ENCODE peak calls at places on chromosomes 2 and 18, in five cellular contexts. One of them, this sample, is unnamed.

GRCh38 chr2:181846840-181847554 is 44.5 kb upstream of the ITPRID2 start:
- DNase-seq in cardiac muscle cell: no peak
- DNase-seq in right lobe of liver: no peak
- DNase-seq in esophagus squamous epithelium: no peak
- DNase-seq in ovary: no peak
- DNase-seq in this sample: no peak

GRCh38 chr2:131492418-131493198 is 411 bp upstream of the MZT2A start:
- DNase-seq in cardiac muscle cell: peak; percentile 97
- DNase-seq in ovary: peak; percentile 90
- DNase-seq in esophagus squamous epithelium: peak; percentile 74
- DNase-seq in right lobe of liver: peak; percentile 97
- DNase-seq in this sample: peak; percentile 88

GRCh38 chr2:129702773-129703172 is 276.7 kb upstream of the RAB6C start:
- DNase-seq in ovary: no peak
- DNase-seq in cardiac muscle cell: no peak
- DNase-seq in right lobe of liver: no peak
- DNase-seq in esophagus squamous epithelium: no peak
- DNase-seq in this sample: no peak

GRCh38 chr2:108825736-108826135 is 39.2 kb downstream of the CCDC138 start:
- DNase-seq in esophagus squamous epithelium: no peak
- DNase-seq in cardiac muscle cell: no peak
- DNase-seq in ovary: no peak
- DNase-seq in right lobe of liver: no peak
- DNase-seq in this sample: no peak

GRCh38 chr2:112957511-112957910 is 20.3 kb upstream of the IL36G start:
- DNase-seq in ovary: no peak
- DNase-seq in right lobe of liver: no peak
- DNase-seq in cardiac muscle cell: no peak
- DNase-seq in esophagus squamous epithelium: no peak
- DNase-seq in this sample: no peak

GRCh38 chr2:213015387-213016165 is 135.8 kb downstream of the IKZF2 start:
- DNase-seq in cardiac muscle cell: no peak
- DNase-seq in right lobe of liver: no peak
- DNase-seq in esophagus squamous epithelium: no peak
- DNase-seq in ovary: no peak
- DNase-seq in this sample: no peak

GRCh38 chr2:208686665-208687064 is 280.1 kb downstream of the PTH2R start:
- DNase-seq in esophagus squamous epithelium: no peak
- DNase-seq in ovary: no peak
- DNase-seq in cardiac muscle cell: no peak
- DNase-seq in right lobe of liver: no peak
- DNase-seq in this sample: no peak

GRCh38 chr2:168781191-168781818 is 21.1 kb upstream of the NOSTRIN start:
- DNase-seq in right lobe of liver: no peak
- DNase-seq in cardiac muscle cell: no peak
- DNase-seq in esophagus squamous epithelium: no peak
- DNase-seq in ovary: no peak
- DNase-seq in this sample: no peak

GRCh38 chr2:229920011-229920781 is 1.6 kb downstream of the TRIP12 start:
- DNase-seq in cardiac muscle cell: no peak
- DNase-seq in esophagus squamous epithelium: no peak
- DNase-seq in ovary: peak; percentile 33
- DNase-seq in right lobe of liver: no peak
- DNase-seq in this sample: peak; percentile 18

GRCh38 chr18:34632323-34632722 is 77.8 kb upstream of the DTNA start:
- DNase-seq in esophagus squamous epithelium: no peak
- DNase-seq in right lobe of liver: no peak
- DNase-seq in ovary: no peak
- DNase-seq in cardiac muscle cell: no peak
- DNase-seq in this sample: no peak

GRCh38 chr2:222300725-222301295 is 2.0 kb upstream of the PAX3 start:
- DNase-seq in esophagus squamous epithelium: no peak
- DNase-seq in cardiac muscle cell: peak; percentile 52
- DNase-seq in ovary: no peak
- DNase-seq in right lobe of liver: no peak
- DNase-seq in this sample: no peak

GRCh38 chr2:43280994-43281393 is 54.6 kb upstream of the ZFP36L2 start:
- DNase-seq in ovary: no peak
- DNase-seq in esophagus squamous epithelium: no peak
- DNase-seq in right lobe of liver: no peak
- DNase-seq in cardiac muscle cell: no peak
- DNase-seq in this sample: no peak

GRCh38 chr18:59477849-59478248 is 118.8 kb upstream of the LMAN1 start:
- DNase-seq in esophagus squamous epithelium: no peak
- DNase-seq in ovary: no peak
- DNase-seq in right lobe of liver: no peak
- DNase-seq in cardiac muscle cell: no peak
- DNase-seq in this sample: no peak

GRCh38 chr2:196335238-196335637 is 163.9 kb upstream of the STK17B start:
- DNase-seq in ovary: no peak
- DNase-seq in right lobe of liver: no peak
- DNase-seq in esophagus squamous epithelium: no peak
- DNase-seq in cardiac muscle cell: no peak
- DNase-seq in this sample: no peak

GRCh38 chr2:214651451-214651850 is 158.0 kb downstream of the BARD1 start:
- DNase-seq in cardiac muscle cell: no peak
- DNase-seq in esophagus squamous epithelium: no peak
- DNase-seq in right lobe of liver: no peak
- DNase-seq in ovary: no peak
- DNase-seq in this sample: no peak

GRCh38 chr2:136411946-136412345 is 294.0 kb upstream of the CXCR4 start:
- DNase-seq in ovary: no peak
- DNase-seq in esophagus squamous epithelium: no peak
- DNase-seq in right lobe of liver: no peak
- DNase-seq in cardiac muscle cell: no peak
- DNase-seq in this sample: no peak

GRCh38 chr2:60551241-60552095 is 2.0 kb downstream of the BCL11A start:
- DNase-seq in esophagus squamous epithelium: no peak
- DNase-seq in cardiac muscle cell: peak; percentile 54
- DNase-seq in right lobe of liver: peak; percentile 70
- DNase-seq in ovary: peak; percentile 37
- DNase-seq in this sample: no peak

GRCh38 chr2:227568852-227569169 is 29.9 kb upstream of the SCYGR2 start:
- DNase-seq in cardiac muscle cell: no peak
- DNase-seq in right lobe of liver: no peak
- DNase-seq in ovary: no peak
- DNase-seq in esophagus squamous epithelium: no peak
- DNase-seq in this sample: no peak

GRCh38 chr18:71322201-71322600 is 1033.4 kb downstream of the SOCS6 start:
- DNase-seq in ovary: no peak
- DNase-seq in esophagus squamous epithelium: no peak
- DNase-seq in cardiac muscle cell: no peak
- DNase-seq in right lobe of liver: no peak
- DNase-seq in this sample: no peak

GRCh38 chr2:29747786-29748470 is 173.5 kb downstream of the ALK start:
- DNase-seq in cardiac muscle cell: no peak
- DNase-seq in right lobe of liver: no peak
- DNase-seq in ovary: no peak
- DNase-seq in esophagus squamous epithelium: no peak
- DNase-seq in this sample: no peak

GRCh38 chr2:104429978-104430740 is 423.8 kb upstream of the POU3F3 start:
- DNase-seq in right lobe of liver: no peak
- DNase-seq in cardiac muscle cell: no peak
- DNase-seq in ovary: no peak
- DNase-seq in esophagus squamous epithelium: no peak
- DNase-seq in this sample: no peak

GRCh38 chr2:71560286-71561011 is 107.1 kb downstream of the DYSF start:
- DNase-seq in right lobe of liver: peak; percentile 43
- DNase-seq in esophagus squamous epithelium: no peak
- DNase-seq in ovary: no peak
- DNase-seq in cardiac muscle cell: no peak
- DNase-seq in this sample: no peak

GRCh38 chr18:44075038-44075437 is 605.6 kb upstream of the SETBP1 start:
- DNase-seq in esophagus squamous epithelium: no peak
- DNase-seq in cardiac muscle cell: no peak
- DNase-seq in right lobe of liver: no peak
- DNase-seq in ovary: no peak
- DNase-seq in this sample: no peak

DNA sequence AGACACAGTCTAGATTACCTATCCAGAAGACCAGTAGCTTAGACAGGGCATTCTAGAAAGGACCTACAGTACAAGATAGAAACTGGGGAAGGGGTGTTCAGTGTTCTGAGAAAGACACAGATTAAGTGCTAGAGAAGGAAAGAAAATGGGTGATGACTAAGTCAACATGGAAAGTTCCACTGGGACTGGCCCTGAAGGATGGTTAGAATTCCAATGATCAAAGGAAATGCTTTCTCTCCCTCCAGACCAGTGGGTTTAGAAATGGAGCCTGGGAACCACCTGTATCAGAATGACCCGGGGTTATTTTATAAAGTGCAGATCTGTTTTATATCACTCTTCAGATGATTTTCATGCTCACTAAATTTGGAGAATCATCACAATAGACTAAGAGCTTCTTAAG is 5.8 kb upstream of the COLEC12 start:
- DNase-seq in right lobe of liver: no peak
- DNase-seq in esophagus squamous epithelium: no peak
- DNase-seq in cardiac muscle cell: no peak
- DNase-seq in ovary: no peak
- DNase-seq in this sample: no peak
- H3K9me3 ChIP-seq in right lobe of liver: no peaks in the 10 kb centered on the region
- H3K9me3 ChIP-seq in esophagus squamous epithelium: no peaks in the 10 kb centered on the region
- H3K9me3 ChIP-seq in cardiac muscle cell: no peaks in the 10 kb centered on the region
- H3K9me3 ChIP-seq in ovary: no peaks in the 10 kb centered on the region
- H3K9me3 ChIP-seq in this sample: no peaks in the 10 kb centered on the region

DNA sequence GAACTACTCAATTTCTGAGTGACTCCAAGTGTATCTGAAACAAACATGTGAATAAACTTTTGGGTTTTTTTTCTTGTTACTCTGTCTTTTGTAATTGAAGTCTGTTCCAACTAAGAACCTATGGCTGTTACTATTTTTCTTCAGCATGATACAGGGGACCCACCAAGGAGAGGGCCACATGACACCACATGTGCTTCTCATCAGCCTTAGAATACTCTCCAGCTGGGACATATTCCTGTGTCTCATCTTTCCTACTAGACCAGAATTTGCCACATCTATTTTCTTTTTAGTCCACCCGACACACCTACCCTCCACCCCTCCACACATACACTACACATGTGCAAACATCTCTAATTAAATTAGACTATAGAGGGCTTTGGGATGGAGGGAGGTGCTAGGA is 191.7 kb upstream of the NDUFV2 start:
- DNase-seq in ovary: no peak
- DNase-seq in cardiac muscle cell: no peak
- DNase-seq in right lobe of liver: no peak
- DNase-seq in esophagus squamous epithelium: no peak
- DNase-seq in this sample: no peak
- H3K9me3 ChIP-seq in ovary: no peaks in the 10 kb centered on the region
- H3K9me3 ChIP-seq in cardiac muscle cell: no peaks in the 10 kb centered on the region
- H3K9me3 ChIP-seq in right lobe of liver: no peaks in the 10 kb centered on the region
- H3K9me3 ChIP-seq in esophagus squamous epithelium: no peaks in the 10 kb centered on the region
- H3K9me3 ChIP-seq in this sample: no peaks in the 10 kb centered on the region

DNA sequence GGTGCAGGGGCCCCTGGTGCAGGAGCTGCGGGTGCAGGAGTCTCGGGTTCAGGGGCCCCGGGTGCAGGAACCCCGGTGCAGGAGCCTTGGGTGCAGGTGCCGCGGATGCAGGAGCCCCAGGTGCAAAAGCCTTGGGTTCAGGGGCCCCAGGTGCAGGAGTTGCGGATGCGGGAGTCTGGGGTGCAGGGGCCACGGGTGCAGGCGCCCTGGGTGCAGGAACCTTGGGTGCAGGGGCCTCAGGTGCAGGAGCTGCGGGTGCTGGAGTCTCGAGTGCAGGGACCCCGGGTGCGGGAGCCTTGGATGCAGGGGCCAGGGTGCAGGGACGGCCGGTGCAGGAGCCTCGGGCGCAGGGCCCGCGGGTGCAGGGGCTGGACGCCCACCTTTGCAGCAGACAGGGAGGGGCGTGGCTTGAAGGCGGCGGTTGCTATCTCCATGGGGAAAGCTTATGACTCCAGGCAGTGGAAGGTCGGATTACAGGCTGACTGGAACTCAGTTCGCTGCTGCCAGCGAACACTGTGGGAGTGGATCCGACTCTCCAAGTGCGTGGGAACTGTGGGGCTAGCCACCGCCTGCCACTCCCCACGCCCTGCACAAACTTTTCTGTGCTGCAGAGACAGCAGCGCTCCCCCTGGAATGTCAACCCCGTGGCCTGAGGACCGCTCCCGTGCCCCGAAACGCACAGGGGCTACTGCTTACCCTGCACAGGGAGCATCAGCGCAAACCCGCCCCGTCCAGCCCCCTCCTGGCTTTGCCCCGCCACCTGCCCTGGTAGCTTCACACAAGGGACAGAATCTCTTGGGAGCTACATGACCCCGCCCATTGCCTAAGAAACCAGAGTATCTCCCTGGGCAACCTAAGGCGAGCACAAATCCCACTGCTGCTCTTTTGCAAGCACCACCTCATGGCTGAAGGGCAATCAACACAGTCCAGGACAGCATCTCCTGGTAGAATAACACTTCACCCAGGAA is 40.3 kb downstream of the COPS9 start:
- DNase-seq in ovary: no peak
- DNase-seq in cardiac muscle cell: no peak
- DNase-seq in esophagus squamous epithelium: no peak
- DNase-seq in right lobe of liver: no peak
- DNase-seq in this sample: no peak
- H3K9me3 ChIP-seq in ovary: no peaks in the 10 kb centered on the region
- H3K9me3 ChIP-seq in cardiac muscle cell: no peaks in the 10 kb centered on the region
- H3K9me3 ChIP-seq in esophagus squamous epithelium: peaks cover 4% of the 10 kb centered on the region
- H3K9me3 ChIP-seq in right lobe of liver: no peaks in the 10 kb centered on the region
- H3K9me3 ChIP-seq in this sample: peaks cover 4% of the 10 kb centered on the region

DNA sequence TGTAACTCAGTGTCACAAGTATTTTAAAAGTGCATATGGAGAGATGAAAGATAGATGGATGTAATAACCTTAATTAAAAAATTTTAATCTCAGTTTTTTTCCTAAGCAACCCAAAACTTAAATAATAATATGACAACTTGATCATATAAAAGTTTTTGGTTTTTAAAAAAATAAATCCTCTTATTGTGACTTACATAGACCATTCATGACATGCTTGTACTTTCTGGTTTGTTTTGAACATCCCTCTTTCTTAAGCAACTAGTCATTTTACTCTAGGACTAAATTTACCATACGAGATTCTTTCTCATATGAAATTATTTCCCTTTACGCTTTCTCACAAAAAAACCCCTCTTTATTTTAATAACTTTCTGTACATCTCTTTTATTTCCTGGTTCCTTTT is 6.5 kb upstream of the PLA2R1 start:
- DNase-seq in ovary: no peak
- DNase-seq in esophagus squamous epithelium: no peak
- DNase-seq in right lobe of liver: no peak
- DNase-seq in cardiac muscle cell: no peak
- DNase-seq in this sample: no peak
- H3K9me3 ChIP-seq in ovary: no peaks in the 10 kb centered on the region
- H3K9me3 ChIP-seq in esophagus squamous epithelium: no peaks in the 10 kb centered on the region
- H3K9me3 ChIP-seq in right lobe of liver: no peaks in the 10 kb centered on the region
- H3K9me3 ChIP-seq in cardiac muscle cell: no peaks in the 10 kb centered on the region
- H3K9me3 ChIP-seq in this sample: no peaks in the 10 kb centered on the region

DNA sequence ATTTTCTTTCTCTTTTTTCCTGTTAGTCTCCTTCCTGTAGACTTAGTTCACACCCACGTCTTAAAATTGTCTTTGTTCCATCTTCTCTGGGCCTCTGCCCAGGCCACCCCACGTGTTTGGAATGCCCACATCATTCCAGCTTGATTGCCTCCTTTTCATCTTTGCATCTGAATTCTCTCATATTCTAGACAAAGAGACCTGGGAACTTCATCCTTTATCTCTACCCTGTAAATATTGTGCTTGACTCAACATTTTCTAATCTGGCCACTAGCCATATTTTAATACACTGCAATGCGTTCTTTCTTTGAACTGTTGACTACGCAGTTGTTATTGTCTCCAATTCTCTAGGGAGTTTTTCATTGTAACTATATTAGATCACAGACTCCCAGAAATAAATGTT is 187.5 kb upstream of the NRXN1 start:
- DNase-seq in cardiac muscle cell: no peak
- DNase-seq in esophagus squamous epithelium: no peak
- DNase-seq in right lobe of liver: no peak
- DNase-seq in ovary: no peak
- DNase-seq in this sample: no peak
- H3K9me3 ChIP-seq in cardiac muscle cell: no peaks in the 10 kb centered on the region
- H3K9me3 ChIP-seq in esophagus squamous epithelium: no peaks in the 10 kb centered on the region
- H3K9me3 ChIP-seq in right lobe of liver: no peaks in the 10 kb centered on the region
- H3K9me3 ChIP-seq in ovary: no peaks in the 10 kb centered on the region
- H3K9me3 ChIP-seq in this sample: peaks cover 2% of the 10 kb centered on the region

This sample was measured in T-helper 17 cell.